ENCODE peak calls at places on chromosomes 12 and 14, in eight cellular contexts. W is tibial artery, C is heart left ventricle, S is Caco-2, K is sigmoid colon, D is H1, F is neural progenitor cell, O is fibroblast of lung. Y is an unnamed sample. For H3K4me1, the result is how much of the 10 kb centered on the place peaks cover.

GRCh38 chr12:58980768-58981167 is 60.5 kb upstream of the LRIG3 start:
- DNase-seq in F (no peak), O (no peak), D (no peak), S (no peak), C (no peak), W (no peak), K (no peak), Y (no peak)

GRCh38 chr12:57838594-57839302 is 7.8 kb downstream of the CTDSP2 start:
- DNase-seq in F (no peak), O (no peak), C (no peak), S (no peak), D (no peak), K (no peak), W (no peak), Y (no peak)

GRCh38 chr12:47346251-47347019 is 266.7 kb upstream of the AMIGO2 start:
- DNase-seq in F (no peak), S (peak), W (no peak), D (no peak), K (no peak), O (peak), C (no peak), Y (no peak)

GRCh38 chr14:61705017-61705416 is 9.7 kb downstream of the HIF1A start:
- DNase-seq in O (no peak), C (no peak), F (no peak), W (no peak), S (no peak), K (no peak), D (no peak), Y (no peak)

GRCh38 chr12:44377443-44378160 is 498.5 kb downstream of the NELL2 start:
- DNase-seq in D (no peak), O (no peak), F (no peak), K (no peak), S (no peak), C (no peak), W (no peak), Y (no peak)

GRCh38 chr12:28500373-28501024 is 310.2 kb downstream of the CCDC91 start:
- DNase-seq in D (no peak), K (no peak), C (no peak), O (peak), S (no peak), W (no peak), F (no peak), Y (no peak)

GRCh38 chr14:47207636-47208035 is 467.8 kb downstream of the MDGA2 start:
- DNase-seq in W (no peak), K (no peak), C (no peak), F (no peak), D (no peak), S (no peak), O (peak), Y (no peak)

GRCh38 chr14:87397499-87397898 is 595.5 kb downstream of the GALC start:
- DNase-seq in D (no peak), C (no peak), S (no peak), K (no peak), O (no peak), W (no peak), F (no peak), Y (no peak)

GRCh38 chr14:33840797-33841196 is 110.1 kb downstream of the EGLN3 start:
- DNase-seq in C (no peak), K (no peak), O (no peak), S (no peak), D (no peak), F (no peak), W (no peak), Y (no peak)

GRCh38 chr14:33642641-33643342 is 308.1 kb downstream of the EGLN3 start:
- DNase-seq in D (no peak), F (peak), S (no peak), O (peak), K (no peak), W (no peak), C (no peak), Y (no peak)

GRCh38 chr14:73180385-73180805 is 44.1 kb downstream of the PSEN1 start:
- DNase-seq in O (peak), D (no peak), C (no peak), W (no peak), K (no peak), S (no peak), F (no peak), Y (no peak)

GRCh38 chr14:83827383-83827782 is 1702.6 kb upstream of the FLRT2 start:
- DNase-seq in W (no peak), O (no peak), S (no peak), K (no peak), F (no peak), C (no peak), D (no peak), Y (no peak)

GRCh38 chr12:91098942-91099341 is 12.4 kb downstream of the LUM start:
- DNase-seq in K (peak), W (peak), D (no peak), F (no peak), C (no peak), O (peak), S (no peak), Y (no peak)

GRCh38 chr12:89933911-89934310 is 225.3 kb upstream of the ATP2B1 start:
- DNase-seq in C (no peak), D (no peak), K (no peak), F (no peak), W (no peak), O (peak), S (no peak), Y (no peak)
- H3K4me1 ChIP-seq in C (under half), D (under half), K (under half), F (under half), W (under half), O (under half), S (under half), Y (under half)

GRCh38 chr12:46265102-46265501 is 3.7 kb downstream of the SLC38A1 start:
- DNase-seq in K (no peak), S (no peak), W (no peak), F (no peak), O (no peak), C (no peak), D (no peak), Y (no peak)
- H3K4me3 ChIP-seq in K (peak), S (no peak), W (no peak), F (peak), O (peak), C (no peak), D (peak), Y (no peak)

DNA sequence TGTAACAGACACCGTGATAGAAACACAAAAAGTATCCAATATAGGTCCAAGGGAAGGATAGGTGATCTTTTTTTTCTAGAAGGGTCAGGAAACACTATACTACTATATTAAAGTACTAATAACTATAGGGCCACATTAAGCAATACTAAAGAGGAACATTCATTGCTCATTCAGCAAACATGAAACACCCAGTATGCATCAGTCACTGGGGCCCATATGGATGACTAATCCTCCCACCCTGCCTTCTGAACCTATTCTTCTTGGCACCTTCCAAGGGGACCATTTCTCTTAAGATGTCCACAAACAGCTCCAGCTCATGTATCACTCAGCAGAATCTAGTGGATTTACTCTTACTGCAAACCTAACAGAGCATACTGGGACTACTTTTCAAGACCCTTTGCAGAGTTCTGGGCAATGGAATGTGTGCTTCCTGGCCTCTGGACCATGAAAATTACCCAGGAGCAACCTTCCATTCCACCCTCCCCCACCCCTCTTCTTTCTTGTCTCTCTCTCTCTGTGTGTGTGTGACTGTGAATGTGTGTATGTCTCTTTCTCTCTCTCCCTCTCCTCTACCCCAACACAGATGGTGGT is 187.9 kb downstream of the EPS8 start:
- DNase-seq in S (no peak), O (peak), C (no peak), W (no peak), D (no peak), K (no peak), F (no peak), Y (no peak)
- H3K4me1 ChIP-seq in S (under half), O (under half), C (under half), W (under half), D (under half), K (under half), F (under half), Y (under half)

GRCh38 chr14:49942090-49942489 is 49.2 kb downstream of the ARF6 start:
- DNase-seq in W (peak), D (no peak), K (peak), O (no peak), C (no peak), S (no peak), F (no peak), Y (no peak)

GRCh38 chr14:49945448-49946319 is 52.8 kb downstream of the ARF6 start:
- DNase-seq in K (no peak), W (peak), C (no peak), S (no peak), O (no peak), D (no peak), F (no peak), Y (no peak)

GRCh38 chr14:49939884-49940510 is 47.1 kb downstream of the ARF6 start:
- DNase-seq in S (no peak), O (peak), K (no peak), C (no peak), F (no peak), W (peak), D (no peak), Y (no peak)

GRCh38 chr14:49944501-49944900 is 51.6 kb downstream of the ARF6 start:
- DNase-seq in D (no peak), C (no peak), W (peak), O (no peak), K (no peak), S (no peak), F (no peak), Y (no peak)

DNA sequence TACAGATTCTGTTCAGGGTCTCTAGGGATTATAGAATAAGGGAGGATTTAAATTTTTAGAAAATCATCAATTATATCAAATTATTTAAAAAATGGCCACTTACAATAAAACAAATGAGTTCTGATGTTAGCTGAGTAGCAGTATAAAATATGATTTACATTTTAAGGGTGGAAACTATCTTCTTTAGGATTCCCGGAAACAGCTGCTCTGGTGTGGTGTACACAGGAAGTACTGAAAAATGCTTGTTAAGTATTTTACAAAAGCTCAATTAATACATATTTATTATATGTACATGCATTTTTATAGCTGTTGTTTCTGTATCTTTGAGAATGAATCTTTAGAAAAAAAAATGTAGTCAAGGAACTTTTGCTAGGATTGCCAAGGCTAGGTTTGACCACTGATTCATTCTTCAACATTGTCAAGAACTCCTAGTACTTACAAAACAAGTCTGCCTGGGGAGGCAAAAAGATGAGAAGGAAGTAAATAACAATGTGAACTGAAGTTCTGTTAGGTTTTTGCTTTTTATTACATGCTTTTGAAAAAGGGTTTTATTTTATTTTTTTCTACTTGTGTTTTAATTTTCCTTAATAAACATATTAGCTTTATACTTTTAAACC is 48.0 kb downstream of the ARF6 start:
- DNase-seq in S (no peak), C (no peak), F (no peak), D (no peak), O (peak), K (no peak), W (no peak), Y (no peak)
- H3K4me3 ChIP-seq in S (no peak), C (no peak), F (no peak), D (no peak), O (no peak), K (no peak), W (no peak), Y (no peak)

Y was measured in left lung.